ENCODE peak calls at places on chromosomes 1 and 21, in four cellular contexts. One of them, this sample, is unnamed.
A peak's percentile ranks its signal among the peaks of the same experiment; 100 is the strongest.

GRCh38 chr1:226110249-226111108 is 48.0 kb downstream of the H3-3A start:
- DNase-seq in colonic mucosa: peak; percentile 67
- DNase-seq in adrenal gland: peak; percentile 80
- DNase-seq in osteoblast: peak; percentile 98
- DNase-seq in this sample: no peak

GRCh38 chr21:34157456-34158025 is 84.2 kb downstream of the MRPS6 start:
- DNase-seq in colonic mucosa: no peak
- DNase-seq in adrenal gland: no peak
- DNase-seq in osteoblast: no peak
- DNase-seq in this sample: no peak

GRCh38 chr1:33237579-33237978 is 18.7 kb upstream of the ZNF362 start:
- DNase-seq in colonic mucosa: no peak
- DNase-seq in adrenal gland: no peak
- DNase-seq in osteoblast: no peak
- DNase-seq in this sample: no peak

GRCh38 chr21:42500736-42501135 is 4.7 kb upstream of the RSPH1 start:
- DNase-seq in colonic mucosa: peak; percentile 17
- DNase-seq in adrenal gland: no peak
- DNase-seq in osteoblast: no peak
- DNase-seq in this sample: no peak

GRCh38 chr1:204286841-204287387 is 72.8 kb downstream of the PLEKHA6 start:
- DNase-seq in colonic mucosa: peak; percentile 40
- DNase-seq in adrenal gland: no peak
- DNase-seq in osteoblast: no peak
- DNase-seq in this sample: no peak

GRCh38 chr1:118366296-118366695 is 181.3 kb upstream of the SPAG17 start:
- DNase-seq in colonic mucosa: no peak
- DNase-seq in adrenal gland: no peak
- DNase-seq in osteoblast: no peak
- DNase-seq in this sample: no peak

GRCh38 chr1:32600034-32600433 is 50.3 kb downstream of the ZBTB8OS start:
- DNase-seq in colonic mucosa: no peak
- DNase-seq in adrenal gland: no peak
- DNase-seq in osteoblast: no peak
- DNase-seq in this sample: no peak

GRCh38 chr1:26951821-26952497 is 8.3 kb downstream of the KDF1 start:
- DNase-seq in colonic mucosa: no peak
- DNase-seq in adrenal gland: no peak
- DNase-seq in osteoblast: no peak
- DNase-seq in this sample: no peak

GRCh38 chr1:89611721-89612120 is 21.2 kb upstream of the LRRC8C start:
- DNase-seq in colonic mucosa: no peak
- DNase-seq in adrenal gland: no peak
- DNase-seq in osteoblast: no peak
- DNase-seq in this sample: no peak

GRCh38 chr1:229341811-229342304 is 989 bp downstream of the CCSAP start:
- DNase-seq in colonic mucosa: no peak
- DNase-seq in adrenal gland: no peak
- DNase-seq in osteoblast: no peak
- DNase-seq in this sample: no peak

GRCh38 chr1:14947421-14947820 is 206.1 kb upstream of the TMEM51 start:
- DNase-seq in colonic mucosa: no peak
- DNase-seq in adrenal gland: no peak
- DNase-seq in osteoblast: peak; percentile 50
- DNase-seq in this sample: no peak

GRCh38 chr21:45444385-45444784 is 39.4 kb downstream of the COL18A1 start:
- DNase-seq in colonic mucosa: no peak
- DNase-seq in adrenal gland: no peak
- DNase-seq in osteoblast: peak; percentile 79
- DNase-seq in this sample: no peak

DNA sequence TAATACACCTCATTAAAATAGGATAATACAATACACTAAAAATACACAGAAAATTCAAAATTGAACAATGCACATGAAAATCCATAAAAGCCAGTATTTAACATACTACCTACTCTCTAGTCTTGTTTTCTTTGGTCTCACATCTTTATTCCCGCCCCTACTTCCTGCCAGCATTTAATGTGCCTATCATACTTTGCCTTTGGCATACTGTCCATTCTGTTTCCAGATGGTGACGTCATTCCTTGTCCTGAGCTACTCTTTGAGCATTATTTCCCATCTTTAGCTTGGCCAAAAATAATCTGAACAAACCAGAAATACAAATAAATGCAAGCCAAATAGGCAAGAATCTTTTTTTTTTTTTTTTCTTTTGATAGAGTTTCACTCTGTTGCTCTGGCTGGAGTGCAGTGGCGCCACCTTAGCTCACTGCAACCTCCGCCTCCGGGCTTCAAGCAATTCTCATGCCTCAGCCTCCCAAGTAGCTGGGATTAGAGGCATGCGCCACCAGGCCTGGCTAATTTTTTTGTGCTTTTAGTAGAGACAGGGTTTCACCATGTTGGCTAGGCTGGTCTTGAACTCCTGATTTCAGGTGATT is 4.4 kb downstream of the HFM1 start:
- DNase-seq in colonic mucosa: no peak
- DNase-seq in adrenal gland: no peak
- DNase-seq in osteoblast: no peak
- DNase-seq in this sample: no peak
- TF ChIP-seq CTCF in colonic mucosa: no peak
- TF ChIP-seq CTCF in adrenal gland: no peak
- TF ChIP-seq CTCF in osteoblast: no peak
- TF ChIP-seq CTCF in this sample: no peak

GRCh38 chr1:242184955-242185354 is 186.1 kb upstream of the MAP1LC3C start:
- DNase-seq in colonic mucosa: no peak
- DNase-seq in adrenal gland: no peak
- DNase-seq in osteoblast: no peak
- DNase-seq in this sample: no peak
- H3K27ac ChIP-seq in colonic mucosa: no peak overlapping the region
- H3K27ac ChIP-seq in adrenal gland: no peak overlapping the region
- H3K27ac ChIP-seq in osteoblast: no peak overlapping the region
- H3K27ac ChIP-seq in this sample: no peak overlapping the region

GRCh38 chr1:44590475-44590874 is 83.8 kb downstream of the TMEM53 start:
- DNase-seq in colonic mucosa: no peak
- DNase-seq in adrenal gland: no peak
- DNase-seq in osteoblast: no peak
- DNase-seq in this sample: no peak
- H3K4me1 ChIP-seq in colonic mucosa: no peaks in the 10 kb centered on the region
- H3K4me1 ChIP-seq in adrenal gland: no peaks in the 10 kb centered on the region
- H3K4me1 ChIP-seq in osteoblast: peaks cover 3% of the 10 kb centered on the region
- H3K4me1 ChIP-seq in this sample: no peaks in the 10 kb centered on the region

GRCh38 chr1:23804183-23804582 is 3.6 kb upstream of the GALE start:
- DNase-seq in colonic mucosa: no peak
- DNase-seq in adrenal gland: no peak
- DNase-seq in osteoblast: peak; percentile 60
- DNase-seq in this sample: no peak
- TF ChIP-seq CTCF in colonic mucosa: no peak
- TF ChIP-seq CTCF in adrenal gland: no peak
- TF ChIP-seq CTCF in osteoblast: peak; percentile 27
- TF ChIP-seq CTCF in this sample: no peak

DNA sequence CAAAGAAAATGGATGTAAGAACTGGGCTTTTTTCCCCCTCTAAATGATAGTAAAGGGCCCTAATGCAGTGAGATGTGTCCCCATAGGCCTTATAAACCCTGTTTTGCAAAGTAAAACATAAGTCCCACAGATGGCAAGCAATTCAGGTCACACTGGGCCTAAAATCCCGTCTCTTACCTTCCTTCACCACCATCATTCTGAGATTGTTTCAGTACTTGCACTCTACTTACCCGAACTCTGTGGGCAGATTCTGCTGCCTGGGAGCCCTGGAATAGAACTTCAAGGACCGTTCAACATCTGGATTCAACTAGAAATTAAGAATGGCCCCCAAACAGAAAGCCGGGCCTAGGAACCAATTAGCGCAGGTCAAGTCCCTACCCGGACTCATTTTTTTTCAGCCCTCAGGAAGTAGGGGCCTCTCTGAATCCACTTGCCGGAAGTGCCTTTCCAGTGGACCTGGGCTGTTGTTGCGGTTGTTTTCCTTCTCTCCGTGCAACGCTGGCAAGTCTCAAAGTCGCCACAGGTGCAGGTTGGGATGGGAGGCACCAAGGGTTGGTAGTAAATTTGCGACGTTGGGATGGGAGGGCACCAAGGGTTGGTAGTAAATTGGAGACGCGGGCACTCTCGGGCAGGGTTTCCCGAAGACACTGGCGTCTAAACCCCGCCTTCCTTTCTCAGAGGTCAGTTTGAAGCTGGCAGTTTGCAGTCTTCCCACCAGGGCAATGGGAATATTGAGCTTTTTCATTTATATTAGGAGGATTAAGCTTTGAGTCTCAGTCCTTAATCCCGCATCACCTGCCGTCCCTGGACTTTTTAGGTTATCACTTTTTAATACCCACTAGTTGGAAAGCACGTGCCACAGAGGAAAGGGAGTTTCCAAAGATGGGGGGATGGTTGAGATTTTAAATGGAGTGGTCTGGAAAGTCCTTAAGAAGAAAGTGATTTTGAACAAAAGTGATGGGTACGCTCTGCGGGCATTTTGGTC is at the start of gene TMEM69:
- DNase-seq in colonic mucosa: peak; percentile 85
- DNase-seq in adrenal gland: peak; percentile 89
- DNase-seq in osteoblast: peak; percentile 92
- DNase-seq in this sample: no peak
- H3K27ac ChIP-seq in colonic mucosa: peak within 1 kb of the TSS; percentile 99
- H3K27ac ChIP-seq in adrenal gland: peak within 1 kb of the TSS; percentile 98
- H3K27ac ChIP-seq in osteoblast: peak within 1 kb of the TSS; percentile 95
- H3K27ac ChIP-seq in this sample: peak within 1 kb of the TSS; percentile 99

DNA sequence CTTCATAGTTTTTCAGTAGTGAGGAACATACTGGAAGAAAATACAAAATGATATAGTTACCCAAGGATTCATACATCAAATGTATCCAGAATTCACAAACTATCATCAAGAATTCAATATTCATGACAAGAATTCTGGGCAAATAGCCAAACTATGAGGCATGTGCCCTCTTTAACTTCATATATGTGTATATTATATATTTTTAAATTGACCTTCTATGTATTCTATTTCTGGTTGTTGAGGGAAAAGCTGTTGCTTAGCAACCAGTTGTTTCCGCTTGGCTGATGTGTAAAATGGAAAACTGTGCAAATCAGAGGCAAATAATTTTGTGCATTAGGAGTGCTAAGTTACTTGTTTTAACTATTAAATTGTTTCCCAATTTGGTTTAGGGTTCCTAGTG is 35.0 kb upstream of the IVNS1ABP start:
- DNase-seq in colonic mucosa: no peak
- DNase-seq in adrenal gland: no peak
- DNase-seq in osteoblast: peak; percentile 13
- DNase-seq in this sample: no peak
- H3K4me1 ChIP-seq in colonic mucosa: no peaks in the 10 kb centered on the region
- H3K4me1 ChIP-seq in adrenal gland: no peaks in the 10 kb centered on the region
- H3K4me1 ChIP-seq in osteoblast: no peaks in the 10 kb centered on the region
- H3K4me1 ChIP-seq in this sample: no peaks in the 10 kb centered on the region

GRCh38 chr1:38068220-38068979 is 21.8 kb upstream of the POU3F1 start:
- DNase-seq in colonic mucosa: no peak
- DNase-seq in adrenal gland: no peak
- DNase-seq in osteoblast: no peak
- DNase-seq in this sample: no peak

GRCh38 chr1:38068980-38069340 is 22.4 kb upstream of the POU3F1 start:
- DNase-seq in colonic mucosa: no peak
- DNase-seq in adrenal gland: no peak
- DNase-seq in osteoblast: no peak
- DNase-seq in this sample: no peak

GRCh38 chr1:38072858-38073257 is 26.3 kb upstream of the POU3F1 start:
- DNase-seq in colonic mucosa: no peak
- DNase-seq in adrenal gland: no peak
- DNase-seq in osteoblast: no peak
- DNase-seq in this sample: no peak

GRCh38 chr1:38073926-38074677 is 27.5 kb upstream of the POU3F1 start:
- DNase-seq in colonic mucosa: no peak
- DNase-seq in adrenal gland: no peak
- DNase-seq in osteoblast: no peak
- DNase-seq in this sample: no peak

DNA sequence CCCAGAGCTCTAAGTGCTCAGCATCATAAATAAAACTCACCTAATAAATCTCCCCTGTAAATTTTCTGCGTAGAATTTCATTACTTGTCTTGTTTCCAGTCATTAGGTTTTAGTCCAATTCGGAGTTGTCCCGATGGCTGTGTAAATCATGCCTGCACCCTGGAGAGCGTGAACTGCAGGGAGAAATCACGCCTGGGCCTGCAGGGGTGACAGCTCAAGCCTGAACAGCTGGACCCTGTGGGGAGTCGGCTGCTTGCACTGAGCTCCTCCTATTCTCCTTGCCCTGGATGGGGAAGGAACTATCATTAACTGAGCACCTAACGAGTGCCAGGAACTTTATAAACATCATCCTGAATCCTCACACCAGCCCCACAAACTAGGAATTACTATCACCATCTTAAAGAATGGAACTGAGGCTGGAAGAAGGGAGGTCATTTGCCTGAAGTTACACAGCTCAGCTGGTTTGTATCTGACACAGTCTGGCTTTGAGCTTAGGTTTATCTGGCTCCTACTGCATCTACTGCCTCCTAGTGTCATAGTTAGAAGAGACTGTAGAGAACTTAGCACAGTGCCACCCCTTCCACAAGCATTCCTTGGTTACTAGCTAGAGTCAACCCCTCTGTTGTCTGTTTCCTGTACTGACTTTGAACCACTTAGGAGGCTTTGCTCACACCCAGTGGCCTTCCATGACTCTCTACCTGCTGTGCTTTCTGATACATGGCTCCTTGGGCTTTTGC is 25.1 kb upstream of the POU3F1 start:
- DNase-seq in colonic mucosa: no peak
- DNase-seq in adrenal gland: no peak
- DNase-seq in osteoblast: peak; percentile 82
- DNase-seq in this sample: no peak
- TF ChIP-seq CTCF in colonic mucosa: no peak
- TF ChIP-seq CTCF in adrenal gland: peak; percentile 42
- TF ChIP-seq CTCF in osteoblast: peak; percentile 60
- TF ChIP-seq CTCF in this sample: no peak

DNA sequence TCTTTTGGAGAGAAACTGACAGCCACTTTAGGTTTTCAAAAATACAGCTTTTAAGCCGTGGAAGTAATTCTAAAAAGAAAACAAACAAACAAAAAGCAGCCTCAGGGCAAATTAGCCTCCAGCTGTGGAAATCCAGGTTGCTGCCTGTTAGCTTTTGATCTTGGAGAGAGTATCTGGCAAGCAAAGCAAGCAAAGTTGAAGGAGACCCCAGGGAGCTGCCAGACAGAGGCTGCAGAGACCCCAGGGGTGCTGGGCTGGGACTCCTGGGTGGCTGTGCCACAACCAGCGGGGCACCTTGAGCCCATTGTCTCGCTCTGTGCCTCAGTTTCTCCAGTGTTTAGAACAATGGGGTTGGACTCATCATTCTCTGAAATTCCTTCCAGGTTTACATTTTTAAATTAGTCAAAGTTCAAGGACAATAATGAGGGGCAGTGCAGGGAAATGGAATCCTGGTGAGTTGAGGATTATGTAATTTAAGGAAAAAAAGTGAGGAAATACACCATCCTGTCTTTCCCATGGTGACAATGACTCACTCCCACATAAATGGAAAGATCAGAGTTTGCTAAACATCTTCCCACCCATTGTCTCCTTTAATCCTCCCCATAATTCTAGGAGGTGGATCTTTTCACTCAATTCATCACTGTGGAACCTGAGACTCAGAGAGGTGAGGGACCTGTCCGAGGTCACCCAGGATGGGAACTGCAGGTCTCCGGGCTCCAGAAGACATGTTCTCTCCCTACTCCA is 480.5 kb downstream of the MATN1 start:
- DNase-seq in colonic mucosa: no peak
- DNase-seq in adrenal gland: no peak
- DNase-seq in osteoblast: no peak
- DNase-seq in this sample: no peak
- H3K27ac ChIP-seq in colonic mucosa: no peak overlapping the region
- H3K27ac ChIP-seq in adrenal gland: no peak overlapping the region
- H3K27ac ChIP-seq in osteoblast: no peak overlapping the region
- H3K27ac ChIP-seq in this sample: no peak overlapping the region